ENCODE peak calls at places on chromosomes 4 and X, in ten cellular contexts. A is IMR-90, I is suprapubic skin, R is HepG2, C is A549, X is stomach, N is ovary, B is spleen, S is lower leg skin, L is GM12892. U is an unnamed sample.

GRCh38 chr4:186627226-186627865 is 72.0 kb upstream of the MTNR1A start:
- DNase-seq in A (peak), I (no peak), R (no peak), C (no peak), X (no peak), N (no peak), B (no peak), S (no peak), L (no peak), U (no peak)

GRCh38 chrX:30521440-30522182 is 56.0 kb downstream of the TASL start:
- DNase-seq in A (peak), I (no peak), R (no peak), C (no peak), X (no peak), N (no peak), B (no peak), S (no peak), L (no peak), U (no peak)

GRCh38 chr4:89055157-89056080 is 1.6 kb downstream of the FAM13A start:
- DNase-seq in A (no peak), I (no peak), R (no peak), C (no peak), X (no peak), N (no peak), B (no peak), S (no peak), L (no peak), U (no peak)

GRCh38 chrX:21845096-21845495 is 5.7 kb downstream of the MBTPS2 start:
- DNase-seq in A (no peak), I (no peak), R (no peak), C (no peak), X (no peak), N (no peak), B (no peak), S (no peak), L (no peak), U (no peak)

GRCh38 chr4:69787879-69788278 is 27.5 kb upstream of the SULT1B1 start:
- DNase-seq in A (peak), I (no peak), R (no peak), C (no peak), X (no peak), N (no peak), B (no peak), S (no peak), L (no peak), U (no peak)

GRCh38 chr4:122673252-122673651 is 52.4 kb upstream of the IL21 start:
- DNase-seq in A (no peak), I (no peak), R (no peak), C (no peak), X (no peak), N (no peak), B (no peak), S (no peak), L (no peak), U (no peak)

GRCh38 chr4:38757945-38758344 is 24.8 kb downstream of the TLR10 start:
- DNase-seq in A (no peak), I (no peak), R (no peak), C (no peak), X (peak), N (no peak), B (no peak), S (no peak), L (no peak), U (no peak)

GRCh38 chrX:110755061-110755460 is 40.6 kb downstream of the CHRDL1 start:
- DNase-seq in A (peak), I (no peak), R (no peak), C (no peak), X (no peak), N (no peak), B (no peak), S (no peak), L (no peak), U (no peak)

GRCh38 chr4:185774815-185775684 is 36.9 kb downstream of the SORBS2 start:
- DNase-seq in A (peak), I (no peak), R (no peak), C (no peak), X (peak), N (no peak), B (no peak), S (no peak), L (no peak), U (no peak)

GRCh38 chr4:163233321-163233720 is 66.6 kb upstream of the NAF1 start:
- DNase-seq in A (no peak), I (no peak), R (no peak), C (no peak), X (no peak), N (no peak), B (no peak), S (no peak), L (no peak), U (no peak)

GRCh38 chr4:1487106-1487505 is 80.9 kb upstream of the NKX1-1 start:
- DNase-seq in A (no peak), I (no peak), R (no peak), C (no peak), X (no peak), N (no peak), B (no peak), S (no peak), L (no peak), U (peak)

GRCh38 chr4:109303141-109303499 is 662 bp upstream of the COL25A1 start:
- DNase-seq in A (no peak), I (no peak), R (no peak), C (no peak), X (no peak), N (peak), B (no peak), S (no peak), L (no peak), U (no peak)

GRCh38 chr4:106080376-106080775 is 185.1 kb downstream of the NPNT start:
- DNase-seq in A (peak), I (no peak), R (no peak), C (no peak), X (no peak), N (no peak), B (no peak), S (no peak), L (no peak), U (no peak)
- TF ChIP-seq POLR2A in A (no peak), I (no peak), R (no peak), C (no peak), X (no peak), N (no peak), B (no peak), S (no peak), L (no peak), U (no peak)

GRCh38 chr4:153467897-153468262 is 1.7 kb downstream of the TMEM131L start:
- DNase-seq in A (no peak), I (no peak), R (no peak), C (no peak), X (no peak), N (no peak), B (no peak), S (no peak), L (no peak), U (no peak)

GRCh38 chr4:153466637-153467153 is 535 bp downstream of the TMEM131L start:
- DNase-seq in A (no peak), I (no peak), R (no peak), C (peak), X (no peak), N (peak), B (peak), S (no peak), L (no peak), U (no peak)

GRCh38 chr4:153465922-153466636 is at the start of gene TMEM131L:
- DNase-seq in A (peak), I (peak), R (peak), C (peak), X (peak), N (peak), B (peak), S (peak), L (peak), U (peak)

GRCh38 chr4:153468587-153468986 is 2.4 kb downstream of the TMEM131L start:
- DNase-seq in A (no peak), I (no peak), R (no peak), C (no peak), X (no peak), N (no peak), B (no peak), S (no peak), L (no peak), U (no peak)

GRCh38 chr4:153467154-153467896 is 1.2 kb downstream of the TMEM131L start:
- DNase-seq in A (no peak), I (no peak), R (peak), C (peak), X (peak), N (peak), B (peak), S (no peak), L (peak), U (peak)
- TF ChIP-seq POLR2A in A (no peak), I (no peak), R (no peak), C (no peak), X (no peak), N (no peak), B (no peak), S (no peak), L (peak), U (no peak)

DNA sequence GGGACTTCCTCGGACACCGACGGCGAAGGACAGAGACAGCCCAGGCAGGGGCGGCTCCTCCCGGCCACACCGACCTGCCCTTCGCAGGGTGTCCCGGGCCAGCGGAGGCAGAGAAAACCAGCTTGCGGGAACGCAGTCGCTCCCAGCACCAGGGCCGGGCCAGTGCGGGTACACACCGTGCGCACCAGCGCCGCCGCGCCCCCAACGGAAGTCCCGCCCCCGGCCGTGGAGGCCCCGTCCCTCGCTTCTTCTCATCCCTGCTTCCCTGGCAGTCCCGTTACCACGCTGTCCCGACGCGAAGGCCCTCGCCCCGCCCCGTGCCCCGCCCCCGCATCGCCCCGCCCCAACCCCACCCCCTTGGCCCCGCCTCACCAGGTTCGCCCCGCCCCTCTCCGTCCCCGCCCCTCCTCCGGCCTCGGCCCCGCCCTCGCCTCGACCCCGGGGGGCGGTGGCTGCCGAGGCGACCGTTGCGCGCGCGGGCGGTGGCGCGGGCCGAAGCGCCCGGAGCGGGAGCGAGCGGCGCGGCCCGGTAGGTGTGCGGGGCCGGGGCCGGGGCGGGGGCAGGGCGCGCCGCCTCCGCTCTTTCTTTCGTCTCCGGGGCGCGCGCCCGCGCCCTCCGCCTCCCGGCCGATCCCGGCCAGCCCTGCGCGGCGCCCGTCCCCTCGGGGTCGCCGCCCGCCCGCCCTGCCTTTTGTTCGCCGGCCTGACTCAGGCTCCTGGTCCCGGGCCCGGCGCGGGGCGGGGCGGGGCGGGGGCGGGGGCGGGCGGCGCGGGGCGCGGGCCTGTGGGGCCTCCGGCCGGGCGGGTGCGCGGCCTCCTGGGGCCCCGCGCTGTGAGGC is at the start of gene RGS12:
- DNase-seq in A (peak), I (peak), R (peak), C (peak), X (peak), N (peak), B (peak), S (peak), L (peak), U (peak)
- TF ChIP-seq POLR2A in A (peak), I (peak), R (peak), C (peak), X (no peak), N (peak), B (no peak), S (no peak), L (no peak), U (peak)

DNA sequence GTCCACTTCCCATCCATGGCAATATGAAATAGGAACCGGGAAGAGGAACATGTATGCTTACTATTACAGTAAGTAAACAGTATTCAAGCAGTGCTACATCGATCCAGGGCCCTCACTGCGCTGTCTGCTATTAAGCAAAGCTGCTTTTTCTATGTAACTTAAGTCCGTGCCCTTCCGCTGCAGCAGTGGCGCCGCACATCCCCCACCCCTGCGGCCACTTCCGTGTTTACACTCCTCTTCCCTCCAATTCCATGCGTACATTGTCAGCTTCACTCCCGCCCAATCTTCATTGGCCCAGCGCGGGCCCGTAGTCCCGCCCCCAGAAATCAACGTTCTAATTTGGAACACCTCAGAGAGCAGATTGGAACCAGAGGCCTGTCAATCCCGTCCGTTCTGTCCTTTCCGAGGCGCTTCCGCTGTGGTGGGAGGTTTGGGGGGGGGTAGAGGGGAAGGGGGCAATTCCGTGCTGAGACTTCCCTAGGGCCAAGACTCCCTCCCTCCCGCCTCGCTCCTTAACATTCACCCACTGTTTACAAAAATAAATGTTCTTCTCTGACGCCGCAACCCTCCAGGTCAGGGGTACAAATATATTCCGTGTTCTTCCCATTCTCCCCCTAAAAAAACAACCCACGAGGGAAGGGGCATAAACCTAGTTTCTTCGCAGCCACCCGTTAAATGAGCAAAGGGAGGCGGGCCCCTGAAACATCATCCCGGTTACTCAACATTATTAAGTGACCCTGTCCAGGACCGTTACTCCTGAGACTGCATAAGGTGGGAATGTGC is 67.4 kb downstream of the NOCT start:
- DNase-seq in A (peak), I (peak), R (peak), C (peak), X (peak), N (peak), B (peak), S (peak), L (peak), U (peak)
- TF ChIP-seq POLR2A in A (no peak), I (no peak), R (peak), C (no peak), X (no peak), N (peak), B (no peak), S (no peak), L (peak), U (peak)

GRCh38 chr4:130849985-130850632 is 1754.2 kb downstream of the C4orf33 start:
- DNase-seq in A (no peak), I (no peak), R (no peak), C (no peak), X (peak), N (no peak), B (no peak), S (no peak), L (no peak), U (no peak)
- TF ChIP-seq POLR2A in A (no peak), I (no peak), R (no peak), C (no peak), X (no peak), N (no peak), B (no peak), S (no peak), L (no peak), U (no peak)

DNA sequence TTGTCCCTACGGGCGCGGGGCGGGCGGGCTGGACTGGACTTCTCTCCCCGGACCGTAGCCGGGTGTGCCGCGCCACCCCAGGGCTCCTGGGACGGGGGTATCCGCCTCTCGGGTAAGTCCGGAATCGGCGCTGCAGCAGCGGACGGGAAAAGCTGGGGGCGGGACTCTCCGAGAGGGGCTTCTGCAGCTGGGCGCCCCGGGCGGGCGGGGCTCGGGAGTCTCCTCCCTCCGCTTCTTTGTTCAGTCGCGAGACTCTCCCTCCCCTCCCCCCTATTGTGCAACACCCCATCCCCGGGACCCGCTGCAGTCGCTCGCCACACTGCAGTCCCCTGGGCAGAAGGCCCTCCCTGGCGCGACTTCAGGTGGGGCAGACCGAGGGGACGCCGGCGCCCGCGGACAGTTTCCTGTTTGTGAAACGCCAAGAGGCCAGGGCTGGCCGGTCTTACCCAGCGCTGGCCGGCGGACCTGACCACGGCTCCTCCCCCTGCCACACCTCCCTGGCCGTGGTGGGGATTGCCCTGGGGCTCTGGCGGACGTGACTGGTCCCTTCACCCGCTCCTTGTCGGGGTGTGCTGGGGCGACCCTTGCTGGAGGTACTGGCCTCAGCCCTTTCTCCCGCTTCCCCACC is 966 bp downstream of the CCNG2 start:
- DNase-seq in A (peak), I (peak), R (peak), C (peak), X (peak), N (peak), B (peak), S (peak), L (peak), U (peak)
- TF ChIP-seq POLR2A in A (peak), I (no peak), R (no peak), C (no peak), X (no peak), N (no peak), B (no peak), S (no peak), L (no peak), U (no peak)

DNA sequence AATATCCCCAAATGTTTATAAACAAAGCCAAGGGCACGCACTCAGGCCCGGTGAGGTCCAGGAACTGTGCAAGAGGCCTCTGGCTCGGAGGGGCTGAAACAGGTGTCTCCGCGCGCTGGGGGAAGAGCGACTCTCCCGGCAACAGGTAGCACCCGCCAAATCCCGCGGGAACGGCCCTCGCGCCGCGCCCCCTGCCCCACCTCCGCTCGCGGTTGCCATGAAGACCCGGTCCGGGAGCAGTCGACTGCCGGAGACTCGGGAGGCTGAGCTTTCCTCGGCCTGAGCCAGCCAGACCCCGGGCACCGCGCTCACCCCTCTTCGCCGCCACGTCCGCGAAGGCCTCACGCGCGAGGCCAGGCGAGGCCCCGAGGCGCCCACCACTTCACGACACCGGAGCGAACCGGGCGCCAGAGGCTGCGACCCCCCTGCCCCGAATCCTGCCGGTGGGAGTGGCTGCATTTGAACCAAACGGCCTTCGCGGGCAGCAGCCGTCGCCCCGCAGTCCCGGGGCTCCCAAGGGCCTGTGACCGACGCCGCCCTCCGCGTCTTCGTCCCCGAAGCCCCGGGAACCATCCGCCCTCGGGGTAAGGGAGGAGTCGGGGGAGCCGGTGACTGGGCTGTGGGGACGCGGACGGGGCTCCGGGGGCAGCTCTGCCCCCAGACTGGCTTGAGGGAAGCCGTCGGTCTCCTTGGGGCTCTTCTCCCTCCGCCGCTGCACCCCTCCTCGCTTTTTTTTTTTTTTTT is at the start of gene NSUN7:
- DNase-seq in A (no peak), I (peak), R (no peak), C (peak), X (peak), N (peak), B (peak), S (peak), L (peak), U (peak)
- TF ChIP-seq POLR2A in A (no peak), I (no peak), R (no peak), C (no peak), X (no peak), N (no peak), B (no peak), S (no peak), L (no peak), U (no peak)

GRCh38 chrX:55490121-55490520 is 473 bp upstream of the USP51 start:
- DNase-seq in A (no peak), I (no peak), R (no peak), C (no peak), X (no peak), N (no peak), B (no peak), S (no peak), L (no peak), U (no peak)

GRCh38 chrX:55489315-55490009 is at the start of gene USP51:
- DNase-seq in A (peak), I (peak), R (no peak), C (peak), X (peak), N (peak), B (peak), S (peak), L (peak), U (peak)

GRCh38 chrX:55488268-55488558 is 1.4 kb downstream of the USP51 start:
- DNase-seq in A (no peak), I (no peak), R (no peak), C (no peak), X (no peak), N (no peak), B (no peak), S (no peak), L (no peak), U (no peak)

GRCh38 chrX:55487143-55487542 is 2.5 kb downstream of the USP51 start:
- DNase-seq in A (no peak), I (no peak), R (no peak), C (no peak), X (no peak), N (peak), B (no peak), S (no peak), L (no peak), U (no peak)

GRCh38 chrX:55488559-55489314 is 911 bp downstream of the USP51 start:
- DNase-seq in A (peak), I (peak), R (no peak), C (peak), X (peak), N (peak), B (peak), S (peak), L (peak), U (peak)
- TF ChIP-seq POLR2A in A (no peak), I (no peak), R (no peak), C (no peak), X (no peak), N (peak), B (no peak), S (no peak), L (peak), U (peak)

GRCh38 chr4:8428288-8429097 is 12.0 kb downstream of the ACOX3 start:
- DNase-seq in A (peak), I (peak), R (peak), C (peak), X (peak), N (peak), B (peak), S (peak), L (peak), U (peak)
- TF ChIP-seq POLR2A in A (peak), I (no peak), R (peak), C (peak), X (no peak), N (peak), B (no peak), S (no peak), L (peak), U (peak)